ENCODE peak calls at places on chromosomes 7 and 10, in six cellular contexts. W, L, M, E, U and K are unnamed samples.

GRCh38 chr7:72336887-72337821 is 75.0 kb downstream of the CALN1 start:
- DNase-seq in L (no peak), W (no peak), U (no peak), E (no peak), M (no peak), K (no peak)

GRCh38 chr10:26269754-26270153 is 53.2 kb downstream of the GAD2 start:
- DNase-seq in M (no peak), W (peak; percentile 27), L (peak; percentile 33), E (no peak), U (no peak), K (peak; percentile 18)

GRCh38 chr7:80199072-80199471 is 64.4 kb downstream of the GNAI1 start:
- DNase-seq in W (no peak), E (no peak), M (no peak), U (no peak), L (no peak), K (no peak)

GRCh38 chr10:78756604-78757442 is 311.9 kb upstream of the ZMIZ1 start:
- DNase-seq in L (peak; percentile 97), E (peak; percentile 81), U (peak; percentile 98), M (peak; percentile 85), W (no peak), K (no peak)

GRCh38 chr10:100655760-100656421 is 89.5 kb upstream of the PAX2 start:
- DNase-seq in M (no peak), U (no peak), E (no peak), L (no peak), W (no peak), K (no peak)

GRCh38 chr7:36084485-36085091 is 68.5 kb upstream of the EEPD1 start:
- DNase-seq in W (no peak), M (no peak), L (peak; percentile 34), U (peak; percentile 41), E (no peak), K (no peak)

GRCh38 chr10:101066146-101066889 is 4.5 kb downstream of the KAZALD1 start:
- DNase-seq in L (peak; percentile 76), U (peak; percentile 57), M (no peak), E (peak; percentile 37), W (peak; percentile 68), K (peak; percentile 78)

GRCh38 chr7:63031838-63032436 is 966.7 kb upstream of the ZNF722 start:
- DNase-seq in U (no peak), M (no peak), E (no peak), W (no peak), L (no peak), K (no peak)

GRCh38 chr10:79155301-79156081 is 86.7 kb downstream of the ZMIZ1 start:
- DNase-seq in U (peak; percentile 60), E (no peak), M (no peak), L (peak; percentile 67), W (no peak), K (no peak)

GRCh38 chr7:100803398-100804161 is 23.7 kb downstream of the EPHB4 start:
- DNase-seq in E (peak; percentile 26), L (peak; percentile 88), U (peak; percentile 83), W (peak; percentile 89), M (peak; percentile 83), K (peak; percentile 92)

GRCh38 chr7:132458685-132459084 is 117.6 kb downstream of the PLXNA4 start:
- DNase-seq in E (no peak), U (no peak), M (no peak), W (no peak), L (no peak), K (no peak)

GRCh38 chr7:132455306-132455705 is 121.0 kb downstream of the PLXNA4 start:
- DNase-seq in W (no peak), E (no peak), U (no peak), L (no peak), M (no peak), K (no peak)

GRCh38 chr7:132456418-132456817 is 119.9 kb downstream of the PLXNA4 start:
- DNase-seq in M (no peak), E (no peak), U (no peak), W (no peak), L (no peak), K (no peak)

GRCh38 chr7:132461043-132461592 is 115.2 kb downstream of the PLXNA4 start:
- DNase-seq in W (no peak), M (no peak), U (no peak), L (no peak), E (no peak), K (no peak)

DNA sequence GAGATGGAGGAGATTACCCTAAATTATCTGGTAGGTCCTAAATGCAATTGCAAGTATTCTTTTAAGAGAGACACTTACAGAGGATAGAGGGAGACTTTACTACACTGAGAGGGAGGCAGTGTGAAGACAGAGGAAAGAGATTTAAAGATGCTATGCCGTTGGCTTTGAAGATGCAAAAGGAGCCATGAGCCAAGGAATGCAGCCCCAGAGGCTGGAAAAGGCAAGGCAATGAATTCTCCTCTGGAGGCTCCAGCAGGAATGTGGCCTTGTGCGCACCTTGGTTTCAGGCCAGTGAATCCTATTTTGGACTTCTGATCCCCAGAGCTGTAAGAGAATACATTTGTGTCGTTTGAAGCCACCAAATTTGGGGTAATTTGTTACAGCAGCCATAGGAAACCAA is 118.6 kb downstream of the PLXNA4 start:
- DNase-seq in M (no peak), E (no peak), L (no peak), U (no peak), W (no peak), K (no peak)
- TF ChIP-seq CTCF in M (no peak), E (no peak), L (no peak), U (no peak), W (no peak), K (no peak)

DNA sequence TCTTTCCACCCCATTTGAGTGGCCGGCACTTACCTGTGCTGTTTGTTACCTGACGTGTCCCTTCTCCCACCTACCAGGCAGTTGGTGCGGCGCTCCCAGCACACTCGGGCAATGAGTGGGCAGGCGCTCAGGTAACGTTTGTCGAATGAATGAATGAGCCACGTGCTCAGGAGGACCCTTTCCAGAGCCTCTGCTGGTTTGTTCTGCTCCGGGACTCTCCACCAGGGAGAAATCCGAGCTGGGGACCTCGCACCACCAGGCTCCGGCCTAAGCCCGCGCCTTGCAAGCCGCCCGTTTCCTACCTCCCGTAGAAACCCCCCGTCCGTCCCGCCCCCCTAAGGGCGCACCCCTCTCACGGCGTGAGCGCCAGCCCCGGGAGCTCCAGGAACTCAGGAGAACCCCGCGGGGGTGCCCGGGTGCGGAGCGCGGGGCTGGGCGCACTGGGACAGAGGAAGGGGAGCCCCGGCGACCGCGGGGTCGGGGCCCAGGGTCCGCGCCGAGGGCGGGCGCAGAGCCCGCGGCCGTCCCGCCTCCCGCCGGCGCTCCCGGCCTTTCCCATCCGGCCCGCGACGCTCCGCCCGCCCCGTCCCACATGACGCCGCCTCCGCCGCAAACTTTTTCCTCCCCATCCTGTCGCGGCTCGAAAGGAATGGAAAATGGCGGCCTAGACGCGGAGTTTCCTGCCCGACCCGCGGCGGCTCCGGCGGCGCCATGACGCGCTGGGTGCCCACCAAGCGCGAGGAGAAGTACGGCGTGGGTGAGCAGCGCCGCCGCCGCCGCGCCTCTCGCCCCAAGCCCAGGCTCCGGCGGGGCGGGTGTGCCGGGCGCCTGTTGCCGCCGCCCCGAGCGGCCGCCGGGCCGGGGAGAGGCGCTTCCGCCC is at the start of gene DOCK1:
- DNase-seq in M (peak; percentile 37), W (no peak), L (peak; percentile 60), E (no peak), U (peak; percentile 68), K (no peak)
- TF ChIP-seq CTCF in M (no peak), W (no peak), L (no peak), E (no peak), U (no peak), K (no peak)

DNA sequence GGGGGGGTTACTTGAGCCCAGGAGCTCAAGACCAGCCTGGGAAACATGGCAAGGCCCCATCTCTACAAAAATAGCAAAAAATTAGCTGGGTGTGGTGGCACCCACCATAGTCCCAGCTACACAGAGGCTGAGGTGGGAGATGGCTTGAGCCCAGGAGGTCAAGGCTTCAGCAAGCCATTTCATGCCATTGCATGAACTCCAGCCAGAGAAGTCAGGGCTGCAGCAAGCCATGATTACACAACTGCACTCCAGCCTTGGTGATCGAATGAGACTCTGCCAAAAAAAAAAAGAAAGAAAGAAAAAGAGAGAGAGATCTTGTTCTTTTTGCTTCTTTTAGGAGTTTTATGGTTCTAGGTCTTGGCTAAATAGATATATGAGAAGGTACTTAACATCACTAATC is 200.2 kb upstream of the PHYHIPL start:
- DNase-seq in W (no peak), U (no peak), M (no peak), E (no peak), L (no peak), K (no peak)
- TF ChIP-seq CTCF in W (no peak), U (no peak), M (no peak), E (no peak), L (no peak), K (no peak)

DNA sequence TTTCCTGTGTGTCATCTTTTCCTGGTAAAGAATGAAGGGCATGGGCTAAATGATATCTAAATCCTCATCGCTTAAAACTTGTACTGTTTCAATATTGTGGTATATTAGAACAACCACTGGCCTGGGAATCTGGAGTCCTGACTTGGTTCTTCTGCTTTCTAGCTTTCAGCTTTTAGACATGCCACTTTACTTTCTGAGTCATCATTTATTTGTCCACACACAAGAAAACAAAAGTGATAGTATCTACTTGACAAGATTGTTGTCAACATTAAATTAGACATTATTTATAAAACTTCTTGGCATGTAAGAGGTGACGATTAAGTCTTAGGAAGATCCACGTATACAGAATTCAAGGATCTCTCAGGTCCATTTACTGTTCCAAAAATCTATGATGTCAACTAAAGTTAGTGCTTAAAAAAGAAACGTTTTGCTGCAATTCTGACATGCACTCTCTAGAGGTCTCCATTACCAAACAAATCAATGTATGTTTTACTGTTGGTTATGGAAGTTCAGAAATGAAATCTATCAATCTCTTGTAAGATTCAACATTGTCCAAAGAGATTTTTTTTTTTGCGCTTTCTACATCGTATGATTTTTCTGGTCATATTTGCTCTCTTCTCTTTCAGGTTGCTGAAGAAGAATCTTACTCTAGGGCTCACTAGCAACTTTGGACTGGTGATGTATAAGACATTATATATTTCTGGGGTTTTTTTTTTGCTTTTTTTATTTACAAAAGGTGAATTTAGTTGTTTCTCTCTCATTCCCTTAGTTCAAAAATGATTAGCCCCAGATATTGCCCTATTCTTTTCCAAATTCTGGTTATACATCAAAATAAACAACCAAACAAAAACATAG is 53.6 kb upstream of the DYNC1I1 start:
- DNase-seq in U (peak; percentile 6), E (no peak), L (peak; percentile 43), M (no peak), W (peak; percentile 17), K (peak; percentile 11)
- TF ChIP-seq CTCF in U (peak; percentile 40), E (no peak), L (peak; percentile 51), M (no peak), W (peak; percentile 28), K (peak; percentile 11)

GRCh38 chr7:77903597-77903996 is 105.0 kb downstream of the PHTF2 start:
- DNase-seq in L (peak; percentile 24), W (peak; percentile 60), U (peak; percentile 2), M (no peak), E (no peak), K (peak; percentile 9)
- TF ChIP-seq CTCF in L (peak; percentile 29), W (peak; percentile 35), U (peak; percentile 19), M (no peak), E (no peak), K (peak; percentile 14)

DNA sequence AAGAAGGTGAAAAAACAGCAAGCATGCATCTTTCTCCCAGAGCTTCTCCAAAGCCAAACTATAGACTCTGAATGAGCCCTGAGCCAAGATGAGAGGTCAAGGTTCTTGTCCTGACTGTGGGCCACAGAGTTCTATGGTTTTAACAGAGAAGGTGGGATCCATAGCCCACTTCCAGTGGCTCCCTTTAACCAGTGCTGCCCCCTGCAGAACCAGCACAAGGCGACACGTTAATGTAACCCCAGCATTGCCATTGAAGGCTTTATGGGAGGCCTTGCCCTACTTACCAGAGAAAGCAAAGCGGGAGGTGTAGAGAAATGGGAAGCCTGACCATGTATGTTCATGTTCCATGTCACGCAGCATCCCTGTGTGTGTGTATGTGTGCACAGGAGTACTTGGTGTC is 243.6 kb downstream of the PRPF18 start:
- DNase-seq in W (no peak), U (no peak), E (no peak), M (no peak), L (no peak), K (no peak)
- TF ChIP-seq CTCF in W (no peak), U (no peak), E (no peak), M (no peak), L (no peak), K (no peak)